ENCODE peak calls at places on chromosome 12, in four cellular contexts. Z is IMR-90, W is A549, G is SK-N-SH. S is an unnamed sample.

GRCh38 chr12:71475280-71475679 is 35.7 kb downstream of the LGR5 start:
- DNase-seq in Z (no peak), W (no peak), G (no peak), S (no peak)

GRCh38 chr12:27965966-27966365 is 6.6 kb downstream of the PTHLH start:
- DNase-seq in Z (peak), W (no peak), G (no peak), S (no peak)

GRCh38 chr12:42862055-42862454 is 272.5 kb upstream of the PRICKLE1 start:
- DNase-seq in Z (no peak), W (no peak), G (no peak), S (no peak)

GRCh38 chr12:64890873-64891468 is 66.5 kb downstream of the TBC1D30 start:
- DNase-seq in Z (peak), W (peak), G (peak), S (peak)

GRCh38 chr12:131065279-131065678 is 111.6 kb downstream of the ADGRD1 start:
- DNase-seq in Z (no peak), W (no peak), G (no peak), S (no peak)

GRCh38 chr12:129827985-129828384 is 75.8 kb downstream of the TMEM132D start:
- DNase-seq in Z (no peak), W (no peak), G (no peak), S (no peak)

GRCh38 chr12:114425031-114425626 is 19.2 kb upstream of the TBX5 start:
- DNase-seq in Z (peak), W (no peak), G (no peak), S (no peak)

GRCh38 chr12:121792607-121793500 is 634 bp downstream of the RHOF start:
- DNase-seq in Z (no peak), W (no peak), G (no peak), S (no peak)

GRCh38 chr12:69258655-69259054 is 19.3 kb downstream of the CPSF6 start:
- DNase-seq in Z (no peak), W (no peak), G (no peak), S (peak)

GRCh38 chr12:65603428-65604351 is 220.6 kb upstream of the HMGA2 start:
- DNase-seq in Z (peak), W (peak), G (no peak), S (peak)

GRCh38 chr12:52278931-52279682 is 4.7 kb downstream of the KRT86 start:
- DNase-seq in Z (peak), W (peak), G (peak), S (peak)

GRCh38 chr12:68977909-68978610 is 45.1 kb upstream of the CPM start:
- DNase-seq in Z (no peak), W (no peak), G (no peak), S (no peak)

GRCh38 chr12:132881853-132882252 is 5.6 kb downstream of the CHFR start:
- DNase-seq in Z (peak), W (no peak), G (no peak), S (no peak)

GRCh38 chr12:73678335-73678734 is 859.3 kb upstream of the ATXN7L3B start:
- DNase-seq in Z (no peak), W (no peak), G (no peak), S (no peak)

GRCh38 chr12:101459642-101460346 is 15.3 kb upstream of the SPIC start:
- DNase-seq in Z (peak), W (peak), G (no peak), S (peak)

GRCh38 chr12:131831635-131832041 is 3.4 kb downstream of the MMP17 start:
- DNase-seq in Z (peak), W (peak), G (no peak), S (no peak)

GRCh38 chr12:117063162-117063911 is 35.9 kb downstream of the TESC start:
- DNase-seq in Z (no peak), W (no peak), G (no peak), S (no peak)

GRCh38 chr12:1173806-1174617 is 183.0 kb downstream of the ERC1 start:
- DNase-seq in Z (no peak), W (no peak), G (no peak), S (no peak)

GRCh38 chr12:23128462-23128861 is 503.5 kb downstream of the ETNK1 start:
- DNase-seq in Z (no peak), W (no peak), G (no peak), S (no peak)

GRCh38 chr12:29133680-29134079 is 15.4 kb upstream of the FAR2 start:
- DNase-seq in Z (no peak), W (no peak), G (no peak), S (no peak)

GRCh38 chr12:109448707-109449390 is 28.3 kb downstream of the KCTD10 start:
- DNase-seq in Z (no peak), W (no peak), G (no peak), S (no peak)

GRCh38 chr12:30706476-30706875 is 10.8 kb upstream of the IPO8 start:
- DNase-seq in Z (no peak), W (no peak), G (no peak), S (no peak)

GRCh38 chr12:79252358-79253075 is 387.9 kb downstream of the SYT1 start:
- DNase-seq in Z (peak), W (no peak), G (no peak), S (no peak)

GRCh38 chr12:13570005-13570694 is 373.6 kb downstream of the EMP1 start:
- DNase-seq in Z (no peak), W (no peak), G (no peak), S (no peak)

GRCh38 chr12:96770239-96770780 is 136.7 kb upstream of the NEDD1 start:
- DNase-seq in Z (no peak), W (peak), G (no peak), S (no peak)

GRCh38 chr12:113747048-113747447 is 219.1 kb downstream of the RBM19 start:
- DNase-seq in Z (no peak), W (peak), G (no peak), S (peak)

GRCh38 chr12:124740691-124741137 is 123.0 kb downstream of the SCARB1 start:
- DNase-seq in Z (peak), W (peak), G (no peak), S (peak)

GRCh38 chr12:116076399-116076798 is 201.1 kb downstream of the MED13L start:
- DNase-seq in Z (no peak), W (no peak), G (no peak), S (no peak)

GRCh38 chr12:57620936-57621496 is 9.8 kb downstream of the ARHGEF25 start:
- DNase-seq in Z (no peak), W (no peak), G (peak), S (no peak)

GRCh38 chr12:7404275-7404674 is 39.7 kb downstream of the CD163L1 start:
- DNase-seq in Z (no peak), W (no peak), G (no peak), S (no peak)

GRCh38 chr12:70854138-70854537 is 66.4 kb downstream of the PTPRR start:
- DNase-seq in Z (no peak), W (no peak), G (no peak), S (no peak)

GRCh38 chr12:107992870-107993451 is 136.1 kb upstream of the WSCD2 start:
- DNase-seq in Z (peak), W (peak), G (peak), S (peak)

DNA sequence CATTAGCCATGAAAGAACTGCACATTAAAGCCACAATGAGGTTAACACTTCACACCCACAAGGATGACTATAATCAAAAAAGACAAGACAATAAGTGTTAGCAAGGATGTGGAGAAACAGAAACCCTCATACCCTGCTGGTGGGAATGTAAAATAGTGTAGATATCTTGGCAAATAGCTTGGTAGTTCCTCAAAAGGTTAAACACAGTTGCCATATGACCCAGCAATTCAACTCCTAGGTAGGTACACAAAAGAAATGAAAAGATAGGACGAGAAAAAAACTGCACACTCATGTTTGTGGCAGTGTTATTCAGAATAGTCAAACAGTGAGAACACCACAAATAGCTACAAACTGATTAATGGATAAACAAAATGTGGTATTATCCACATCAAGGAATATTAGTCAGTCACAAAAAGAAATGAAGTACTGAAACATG is 93.5 kb downstream of the ATXN2 start:
- DNase-seq in Z (no peak), W (peak), G (no peak), S (no peak)
- TF ChIP-seq SMC3 in Z (no peak), W (no peak), G (no peak), S (no peak)

GRCh38 chr12:50219544-50219943 is 52.4 kb upstream of the CERS5 start:
- DNase-seq in Z (no peak), W (no peak), G (no peak), S (no peak)

GRCh38 chr12:50224026-50224692 is 57.0 kb upstream of the CERS5 start:
- DNase-seq in Z (peak), W (peak), G (no peak), S (no peak)

GRCh38 chr12:50220357-50221061 is 53.3 kb upstream of the CERS5 start:
- DNase-seq in Z (peak), W (peak), G (peak), S (peak)

GRCh38 chr12:50221228-50222008 is 54.2 kb upstream of the CERS5 start:
- DNase-seq in Z (peak), W (peak), G (peak), S (peak)

GRCh38 chr12:50222275-50222783 is 55.2 kb upstream of the CERS5 start:
- DNase-seq in Z (peak), W (peak), G (peak), S (peak)
- TF ChIP-seq SMC3 in Z (peak), W (no peak), G (peak), S (no peak)

DNA sequence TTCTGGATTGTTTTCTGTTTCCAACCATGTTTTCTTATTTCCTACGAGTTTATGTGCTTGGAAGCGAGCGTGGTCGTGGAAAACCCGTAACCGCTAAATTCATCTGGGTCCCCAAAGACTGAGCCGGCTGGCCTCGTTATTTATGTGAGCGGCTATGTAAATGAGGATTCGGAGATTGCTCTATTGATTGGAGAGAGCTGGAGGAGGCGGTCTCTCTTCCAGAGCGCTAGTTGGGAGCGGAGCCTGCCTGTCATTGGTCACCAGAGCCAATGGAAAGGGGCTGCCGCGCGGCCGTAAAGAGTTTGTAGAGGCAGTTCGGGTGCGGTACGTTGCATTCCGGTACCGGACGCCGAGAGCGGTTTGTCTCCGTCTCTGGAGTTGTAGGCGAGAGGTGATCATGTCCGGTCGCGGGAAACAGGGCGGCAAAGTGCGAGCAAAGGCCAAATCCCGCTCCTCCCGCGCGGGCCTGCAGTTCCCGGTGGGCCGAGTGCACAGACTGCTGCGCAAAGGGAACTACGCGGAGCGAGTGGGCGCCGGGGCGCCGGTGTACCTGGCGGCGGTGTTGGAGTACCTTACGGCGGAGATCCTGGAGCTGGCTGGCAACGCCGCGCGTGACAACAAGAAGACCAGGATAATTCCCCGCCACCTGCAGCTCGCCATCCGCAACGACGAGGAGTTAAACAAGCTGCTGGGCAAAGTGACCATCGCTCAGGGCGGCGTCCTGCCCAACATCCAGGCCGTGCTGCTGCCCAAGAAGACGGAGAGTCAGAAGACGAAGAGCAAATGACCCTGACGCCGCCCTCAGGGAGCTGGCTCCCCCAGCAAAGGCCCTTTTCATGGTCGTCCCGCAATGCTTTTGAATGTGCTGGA is 29.0 kb downstream of the WBP11 start:
- DNase-seq in Z (peak), W (peak), G (peak), S (no peak)
- TF ChIP-seq SMC3 in Z (no peak), W (no peak), G (no peak), S (no peak)

GRCh38 chr12:39592295-39592694 is 27.3 kb downstream of the ABCD2 start:
- DNase-seq in Z (no peak), W (peak), G (no peak), S (no peak)

GRCh38 chr12:39581592-39581991 is 38.0 kb downstream of the ABCD2 start:
- DNase-seq in Z (no peak), W (peak), G (no peak), S (no peak)

GRCh38 chr12:39587247-39587646 is 32.4 kb downstream of the ABCD2 start:
- DNase-seq in Z (no peak), W (peak), G (peak), S (no peak)

DNA sequence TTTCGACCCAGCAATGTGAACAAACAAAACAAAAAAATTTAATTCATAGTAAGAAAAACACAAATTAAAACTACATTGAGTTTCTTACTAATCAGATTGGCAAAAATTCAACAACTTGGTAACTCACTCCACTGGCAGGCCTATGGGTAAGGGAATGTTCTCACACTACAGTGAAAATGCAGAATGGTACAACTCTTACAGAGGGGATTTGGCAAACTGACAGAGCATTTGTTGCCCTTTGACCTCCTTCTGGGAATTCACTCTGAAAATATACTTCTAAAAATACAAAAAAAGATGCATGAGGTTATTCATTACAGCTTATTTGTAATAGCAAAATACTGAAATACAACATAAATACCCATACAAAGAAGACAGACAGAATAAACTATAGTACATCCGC is 32.8 kb downstream of the ABCD2 start:
- DNase-seq in Z (no peak), W (no peak), G (no peak), S (no peak)
- TF ChIP-seq SMC3 in Z (no peak), W (no peak), G (no peak), S (no peak)

S was measured in K562.